ENCODE peak calls at places on chromosomes 7 and 10, in ten cellular contexts. H, L, M, D, G, O, B, P, A and R are unnamed samples.

GRCh38 chr10:5482016-5482415 is 17.4 kb downstream of the CALML5 start:
- DNase-seq in H (peak), A (no peak), P (no peak), G (no peak), O (no peak), M (no peak), L (no peak), B (no peak), D (no peak), R (no peak)

GRCh38 chr10:19499291-19499765 is 316.9 kb upstream of the PLXDC2 start:
- DNase-seq in P (no peak), O (no peak), H (no peak), A (no peak), M (no peak), D (no peak), G (no peak), L (no peak), B (no peak), R (peak)

GRCh38 chr7:44978511-44979366 is at the start of gene MYO1G:
- DNase-seq in G (no peak), M (peak), L (no peak), P (no peak), B (no peak), O (no peak), A (no peak), D (no peak), H (peak), R (no peak)

GRCh38 chr10:132707121-132707775 is 78.7 kb downstream of the NKX6-2 start:
- DNase-seq in G (no peak), P (peak), L (no peak), A (no peak), M (no peak), B (no peak), H (no peak), O (no peak), D (no peak), R (no peak)

GRCh38 chr10:113322843-113323242 is 230.0 kb upstream of the HABP2 start:
- DNase-seq in D (no peak), H (no peak), M (no peak), P (no peak), G (no peak), A (no peak), B (no peak), L (peak), O (no peak), R (no peak)

GRCh38 chr10:127922675-127923366 is 15.9 kb downstream of the PTPRE start:
- DNase-seq in L (no peak), G (peak), M (no peak), H (no peak), P (peak), D (no peak), B (peak), O (no peak), A (peak), R (peak)

GRCh38 chr10:114284346-114285071 is 45.5 kb downstream of the VWA2 start:
- DNase-seq in M (no peak), H (no peak), A (no peak), D (no peak), L (no peak), P (no peak), O (no peak), B (no peak), G (no peak), R (no peak)

GRCh38 chr10:22443200-22443881 is 98.0 kb downstream of the SPAG6 start:
- DNase-seq in B (no peak), A (no peak), P (no peak), H (no peak), O (no peak), L (no peak), M (no peak), D (no peak), G (no peak), R (no peak)

GRCh38 chr10:99872367-99873162 is 90.1 kb downstream of the ABCC2 start:
- DNase-seq in M (no peak), B (peak), O (no peak), G (peak), H (no peak), L (no peak), A (peak), P (no peak), D (no peak), R (peak)

GRCh38 chr10:131840788-131841118 is 60.1 kb upstream of the PPP2R2D start:
- DNase-seq in M (no peak), G (no peak), D (no peak), B (no peak), A (no peak), P (no peak), H (no peak), O (no peak), L (no peak), R (no peak)

GRCh38 chr7:79281406-79281805 is 172.1 kb downstream of the MAGI2 start:
- DNase-seq in P (no peak), O (no peak), L (no peak), H (no peak), D (no peak), A (no peak), G (no peak), M (no peak), B (no peak), R (no peak)

GRCh38 chr10:69845574-69846251 is 44.0 kb downstream of the COL13A1 start:
- DNase-seq in M (no peak), B (peak), P (peak), G (peak), A (peak), D (peak), O (no peak), L (no peak), H (no peak), R (peak)

GRCh38 chr7:1646957-1647891 is 22.9 kb upstream of the ELFN1 start:
- DNase-seq in D (no peak), L (no peak), H (no peak), A (no peak), M (no peak), O (peak), B (no peak), G (no peak), P (no peak), R (no peak)

GRCh38 chr7:2566890-2567662 is 8.3 kb downstream of the IQCE start:
- DNase-seq in O (no peak), B (no peak), G (peak), P (no peak), D (no peak), H (no peak), M (no peak), L (no peak), A (no peak), R (no peak)